ENCODE peak calls at places on chromosomes 16 and 17, in five cellular contexts. N is right cardiac atrium, G is neuronal stem cell, Y is AG04450, I is A549. W is an unnamed sample.

GRCh38 chr17:62650587-62650986 is 23.1 kb downstream of the MRC2 start:
- DNase-seq in N (no peak), G (no peak), Y (no peak), I (no peak), W (no peak)

GRCh38 chr16:21566891-21567414 is 32.4 kb upstream of the METTL9 start:
- DNase-seq in N (no peak), G (no peak), Y (no peak), I (no peak), W (no peak)

GRCh38 chr17:61371606-61372005 is 28.0 kb upstream of the TBX2 start:
- DNase-seq in N (no peak), G (no peak), Y (no peak), I (no peak), W (no peak)

GRCh38 chr17:4721203-4722135 is 9.8 kb upstream of the MED11 start:
- DNase-seq in N (no peak), G (no peak), Y (no peak), I (peak), W (no peak)

GRCh38 chr17:46777943-46778915 is 40.3 kb downstream of the WNT3 start:
- DNase-seq in N (no peak), G (no peak), Y (no peak), I (peak), W (peak)

GRCh38 chr17:43560461-43561427 is 14.6 kb upstream of the ETV4 start:
- DNase-seq in N (no peak), G (no peak), Y (no peak), I (no peak), W (no peak)

GRCh38 chr17:13031718-13032350 is 14.0 kb upstream of the ELAC2 start:
- DNase-seq in N (peak), G (no peak), Y (peak), I (peak), W (no peak)

GRCh38 chr16:48003226-48003907 is 152.4 kb downstream of the ABCC12 start:
- DNase-seq in N (no peak), G (peak), Y (no peak), I (no peak), W (no peak)

GRCh38 chr17:48153711-48154642 is 46.4 kb downstream of the SNX11 start:
- DNase-seq in N (no peak), G (no peak), Y (peak), I (peak), W (no peak)

DNA sequence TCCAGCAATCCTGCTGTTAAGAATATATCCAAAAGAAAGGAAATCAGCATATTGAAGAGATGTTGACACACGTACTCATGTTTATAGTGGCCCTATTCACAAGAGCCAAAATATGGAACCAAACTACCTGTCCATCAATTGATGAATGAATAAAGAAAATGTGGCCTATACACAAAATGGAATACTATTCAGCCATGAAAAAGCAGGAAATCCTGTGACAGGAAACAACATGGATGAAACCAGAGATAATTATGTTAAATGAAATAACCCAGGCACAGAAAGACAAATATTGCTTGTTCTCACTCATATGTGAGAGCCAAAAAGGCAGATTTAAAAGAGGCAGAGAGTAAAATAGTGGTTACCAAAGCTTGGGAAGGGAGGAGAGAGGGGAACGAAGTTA is 127.1 kb downstream of the KCNJ2 start:
- DNase-seq in N (no peak), G (no peak), Y (no peak), I (no peak), W (no peak)
- H3K27ac ChIP-seq in N (no peak), G (no peak), Y (no peak), I (no peak), W (no peak)

DNA sequence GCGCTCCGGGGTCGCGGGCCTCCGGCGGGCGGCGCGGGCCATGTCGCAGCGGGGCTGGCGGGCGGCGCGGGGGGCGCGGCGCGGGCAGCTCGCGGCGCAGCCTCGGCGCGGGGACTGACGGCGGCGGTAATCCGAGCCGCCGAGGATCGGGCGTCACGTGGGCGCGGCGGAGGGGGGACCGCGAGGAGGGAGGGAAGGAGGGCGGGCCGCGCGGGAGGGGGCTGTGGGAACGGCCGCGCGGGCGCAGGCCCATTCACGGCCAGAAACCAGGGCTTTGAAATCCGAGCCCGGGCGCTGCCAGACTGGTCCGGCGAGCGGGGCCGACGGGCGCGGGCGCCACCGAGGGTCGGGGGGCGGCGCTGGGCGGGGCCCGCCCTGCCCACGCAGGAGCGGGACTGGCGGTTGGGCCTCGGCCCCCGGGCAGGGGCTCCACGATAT is at the start of gene MTSS2:
- DNase-seq in N (peak), G (peak), Y (peak), I (peak), W (peak)
- H3K27ac ChIP-seq in N (peak), G (peak), Y (peak), I (peak), W (peak)

GRCh38 chr16:29700253-29700987 is 21.4 kb downstream of the QPRT start:
- DNase-seq in N (peak), G (peak), Y (peak), I (peak), W (peak)

GRCh38 chr16:29698042-29698441 is 19.1 kb downstream of the QPRT start:
- DNase-seq in N (no peak), G (no peak), Y (no peak), I (no peak), W (no peak)

GRCh38 chr16:29698484-29699323 is 19.7 kb downstream of the QPRT start:
- DNase-seq in N (no peak), G (no peak), Y (no peak), I (no peak), W (no peak)

GRCh38 chr16:29701214-29701555 is 22.2 kb downstream of the QPRT start:
- DNase-seq in N (no peak), G (no peak), Y (no peak), I (no peak), W (no peak)

DNA sequence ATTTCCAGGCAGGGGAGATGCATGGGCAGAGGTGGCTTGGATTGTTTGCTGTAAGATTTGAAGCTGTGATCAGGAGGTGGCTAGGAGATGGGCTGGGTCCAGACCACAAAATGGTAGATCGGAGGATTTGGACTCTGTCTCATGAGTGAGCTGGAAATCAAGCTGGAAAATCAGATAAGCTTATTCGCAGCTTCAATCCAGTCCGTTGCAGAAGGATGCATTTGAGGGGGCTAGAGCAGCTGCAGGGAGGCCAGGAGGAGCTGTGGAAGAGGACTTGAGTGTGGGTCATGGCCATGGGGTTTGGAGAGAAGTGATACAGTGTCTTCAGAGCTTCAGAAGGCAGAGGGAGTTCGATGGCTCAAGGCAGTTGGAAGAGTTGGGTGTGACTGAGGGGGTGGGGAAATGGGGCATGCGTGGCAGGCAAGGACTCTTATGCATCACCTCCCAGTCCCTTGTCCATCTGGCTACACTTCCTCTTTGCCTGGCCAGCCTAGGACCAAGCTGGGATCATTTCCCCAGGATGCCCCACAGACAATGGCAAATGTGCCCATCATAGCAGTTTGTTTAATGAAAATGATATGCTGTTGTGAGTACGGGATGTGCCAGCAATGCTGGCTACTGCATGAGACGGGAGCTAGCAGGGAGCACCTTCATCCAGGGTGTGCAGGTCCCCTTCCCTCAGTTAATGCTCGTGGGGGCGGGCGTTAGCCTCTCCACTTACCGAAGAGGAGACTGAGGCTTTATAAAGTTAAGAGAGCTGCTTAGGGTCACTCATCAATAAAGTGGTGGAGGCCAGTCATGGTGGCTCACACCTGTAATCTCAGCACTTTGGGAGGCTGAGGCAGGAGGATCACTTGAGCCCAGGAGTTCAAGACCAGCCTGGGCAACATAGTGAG is 20.6 kb downstream of the QPRT start:
- DNase-seq in N (no peak), G (no peak), Y (no peak), I (no peak), W (no peak)
- H3K27ac ChIP-seq in N (no peak), G (no peak), Y (no peak), I (no peak), W (no peak)

GRCh38 chr17:82497483-82498405 is 21.8 kb upstream of the FOXK2 start:
- DNase-seq in N (no peak), G (peak), Y (peak), I (peak), W (peak)

GRCh38 chr17:82496529-82497434 is 22.8 kb upstream of the FOXK2 start:
- DNase-seq in N (peak), G (peak), Y (peak), I (peak), W (peak)

GRCh38 chr17:82494236-82495055 is 25.1 kb upstream of the FOXK2 start:
- DNase-seq in N (peak), G (peak), Y (peak), I (peak), W (peak)

GRCh38 chr17:82493517-82493840 is 26.1 kb upstream of the FOXK2 start:
- DNase-seq in N (no peak), G (no peak), Y (no peak), I (no peak), W (no peak)

GRCh38 chr17:82495844-82496528 is 23.5 kb upstream of the FOXK2 start:
- DNase-seq in N (no peak), G (no peak), Y (no peak), I (no peak), W (no peak)
- H3K27ac ChIP-seq in N (no peak), G (no peak), Y (no peak), I (peak), W (no peak)

DNA sequence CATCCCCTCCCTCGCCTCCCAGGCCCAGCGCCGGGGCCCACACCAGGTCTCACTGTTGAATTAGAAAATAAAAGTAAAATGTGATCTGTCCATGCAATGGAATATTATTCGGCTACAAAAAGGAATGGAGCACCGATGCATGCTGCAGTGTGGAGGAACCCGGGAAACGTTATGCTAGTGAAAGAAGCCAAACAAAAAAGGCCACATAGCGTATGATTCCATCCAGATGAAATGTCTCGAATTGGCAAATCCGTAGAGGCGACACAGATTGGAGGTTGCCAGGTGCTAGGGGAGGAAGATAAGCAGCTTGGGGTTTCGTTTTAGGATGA is 972 bp upstream of the ADCY9 start:
- DNase-seq in N (no peak), G (no peak), Y (no peak), I (no peak), W (no peak)
- H3K27ac ChIP-seq in N (no peak), G (no peak), Y (no peak), I (peak), W (peak)